ENCODE peak calls at places on chromosomes 3 and 15, in four cellular contexts. H is right atrium auricular region, O is RWPE1, E is activated gamma-delta T cell treated with Interleukin-2 at 50 U/mL for 16 hours. G is an unnamed sample.

GRCh38 chr3:196140224-196140623 is 58.3 kb upstream of the TFRC start:
- DNase-seq in H (no peak), O (no peak), E (no peak), G (no peak)

GRCh38 chr3:122982202-122983185 is 45.1 kb downstream of the SEMA5B start:
- DNase-seq in H (no peak), O (no peak), E (no peak), G (peak; percentile 64)

GRCh38 chr15:64232400-64232799 is 69.6 kb upstream of the PPIB start:
- DNase-seq in H (no peak), O (peak; percentile 28), E (no peak), G (no peak)

GRCh38 chr3:25291524-25291923 is 136.5 kb upstream of the RARB start:
- DNase-seq in H (no peak), O (no peak), E (no peak), G (no peak)

GRCh38 chr3:71511037-71511436 is 72.5 kb downstream of the FOXP1 start:
- DNase-seq in H (no peak), O (no peak), E (no peak), G (no peak)

GRCh38 chr3:25854635-25855034 is 64.7 kb downstream of the OXSM start:
- DNase-seq in H (no peak), O (no peak), E (no peak), G (no peak)

GRCh38 chr3:179898024-179898423 is 138.7 kb downstream of the PEX5L start:
- DNase-seq in H (no peak), O (peak; percentile 63), E (no peak), G (no peak)

GRCh38 chr15:89680282-89680873 is 1.2 kb upstream of the PLIN1 start:
- DNase-seq in H (peak; percentile 87), O (no peak), E (no peak), G (no peak)

GRCh38 chr15:83164409-83165404 is 42.9 kb downstream of the HDGFL3 start:
- DNase-seq in H (no peak), O (peak; percentile 15), E (no peak), G (no peak)

GRCh38 chr3:53142986-53143385 is 12.8 kb upstream of the RFT1 start:
- DNase-seq in H (no peak), O (no peak), E (no peak), G (no peak)

GRCh38 chr3:188177721-188178120 is 23.8 kb downstream of the LPP start:
- DNase-seq in H (no peak), O (no peak), E (no peak), G (no peak)

GRCh38 chr3:133662256-133662773 is 574 bp upstream of the TOPBP1 start:
- DNase-seq in H (no peak), O (peak; percentile 49), E (no peak), G (no peak)

GRCh38 chr3:135927170-135927569 is 38.4 kb upstream of the PPP2R3A start:
- DNase-seq in H (no peak), O (peak; percentile 83), E (no peak), G (no peak)

GRCh38 chr15:48373855-48374421 is 42.7 kb downstream of the DUT start:
- DNase-seq in H (peak; percentile 79), O (peak; percentile 72), E (no peak), G (no peak)

GRCh38 chr3:150232992-150233451 is 175.1 kb upstream of the TSC22D2 start:
- DNase-seq in H (peak; percentile 62), O (peak; percentile 70), E (no peak), G (peak; percentile 4)

GRCh38 chr15:38941399-38941953 is 376.9 kb upstream of the RASGRP1 start:
- DNase-seq in H (no peak), O (no peak), E (no peak), G (no peak)

GRCh38 chr3:144128117-144128892 is 156.7 kb downstream of the DIPK2A start:
- DNase-seq in H (no peak), O (no peak), E (peak; percentile 4), G (no peak)

GRCh38 chr15:91857772-91858171 is 4.3 kb downstream of the SLCO3A1 start:
- DNase-seq in H (no peak), O (no peak), E (peak; percentile 19), G (no peak)

GRCh38 chr15:58221591-58222241 is 83.5 kb downstream of the AQP9 start:
- DNase-seq in H (no peak), O (peak; percentile 41), E (no peak), G (no peak)

GRCh38 chr15:59105839-59106238 is 893 bp downstream of the CCNB2 start:
- DNase-seq in H (no peak), O (peak; percentile 57), E (no peak), G (no peak)

GRCh38 chr3:152317956-152318355 is 49.2 kb downstream of the MBNL1 start:
- DNase-seq in H (no peak), O (no peak), E (no peak), G (no peak)

GRCh38 chr3:126557415-126557745 is 1.4 kb downstream of the C3orf22 start:
- DNase-seq in H (peak; percentile 48), O (no peak), E (no peak), G (no peak)

GRCh38 chr3:60582285-60582684 is 669.0 kb downstream of the FHIT start:
- DNase-seq in H (no peak), O (no peak), E (no peak), G (no peak)

GRCh38 chr3:41317718-41318117 is 118.4 kb downstream of the CTNNB1 start:
- DNase-seq in H (no peak), O (no peak), E (no peak), G (no peak)

GRCh38 chr15:85672338-85673097 is 122.2 kb downstream of the KLHL25 start:
- DNase-seq in H (no peak), O (no peak), E (no peak), G (no peak)

GRCh38 chr3:129556890-129557736 is 14.1 kb downstream of the H1-8 start:
- DNase-seq in H (peak; percentile 87), O (no peak), E (no peak), G (no peak)